ENCODE peak calls at places on chromosomes 2 and 18, in six cellular contexts. R is RWPE1; C is MCF 10A; B is thoracic aorta; X is CD8-positive, alpha-beta T cell; Q is BJ. N is an unnamed sample.

GRCh38 chr2:3279236-3279960 is 98.2 kb downstream of the EIPR1 start:
- DNase-seq in R (no peak), C (no peak), B (no peak), X (no peak), Q (no peak), N (no peak)

GRCh38 chr2:205024822-205025518 is 479.7 kb downstream of the PARD3B start:
- DNase-seq in R (peak), C (peak), B (peak), X (no peak), Q (peak), N (peak)

GRCh38 chr2:101773137-101773536 is 75.6 kb downstream of the MAP4K4 start:
- DNase-seq in R (no peak), C (no peak), B (no peak), X (no peak), Q (no peak), N (no peak)

GRCh38 chr2:98730053-98730850 is 680 bp downstream of the MGAT4A start:
- DNase-seq in R (no peak), C (peak), B (no peak), X (peak), Q (no peak), N (no peak)

GRCh38 chr2:178345951-178346350 is 105.0 kb downstream of the PRKRA start:
- DNase-seq in R (no peak), C (no peak), B (no peak), X (no peak), Q (no peak), N (no peak)

GRCh38 chr18:37484893-37485834 is 80.4 kb downstream of the CELF4 start:
- DNase-seq in R (no peak), C (no peak), B (no peak), X (no peak), Q (no peak), N (no peak)

GRCh38 chr18:1104265-1104792 is 199.7 kb downstream of the ADCYAP1 start:
- DNase-seq in R (peak), C (peak), B (no peak), X (no peak), Q (no peak), N (peak)

GRCh38 chr2:217060516-217060915 is 200.7 kb upstream of the TNP1 start:
- DNase-seq in R (no peak), C (no peak), B (no peak), X (no peak), Q (no peak), N (no peak)

GRCh38 chr2:70966681-70967080 is 11.7 kb upstream of the ANKRD53 start:
- DNase-seq in R (no peak), C (no peak), B (no peak), X (no peak), Q (no peak), N (no peak)

GRCh38 chr2:216066255-216066654 is 15.4 kb downstream of the PECR start:
- DNase-seq in R (no peak), C (no peak), B (no peak), X (no peak), Q (no peak), N (no peak)

GRCh38 chr2:240899468-240899865 is 3.5 kb upstream of the MAB21L4 start:
- DNase-seq in R (no peak), C (no peak), B (no peak), X (no peak), Q (no peak), N (no peak)

GRCh38 chr2:237874585-237875161 is 15.2 kb downstream of the RAMP1 start:
- DNase-seq in R (peak), C (peak), B (no peak), X (no peak), Q (peak), N (no peak)

GRCh38 chr2:187655001-187655400 is 100.8 kb upstream of the TFPI start:
- DNase-seq in R (no peak), C (no peak), B (no peak), X (no peak), Q (no peak), N (no peak)

GRCh38 chr2:187656123-187656522 is 101.9 kb upstream of the TFPI start:
- DNase-seq in R (no peak), C (no peak), B (no peak), X (no peak), Q (no peak), N (no peak)

GRCh38 chr2:187654535-187654934 is 100.3 kb upstream of the TFPI start:
- DNase-seq in R (no peak), C (peak), B (no peak), X (no peak), Q (no peak), N (no peak)

DNA sequence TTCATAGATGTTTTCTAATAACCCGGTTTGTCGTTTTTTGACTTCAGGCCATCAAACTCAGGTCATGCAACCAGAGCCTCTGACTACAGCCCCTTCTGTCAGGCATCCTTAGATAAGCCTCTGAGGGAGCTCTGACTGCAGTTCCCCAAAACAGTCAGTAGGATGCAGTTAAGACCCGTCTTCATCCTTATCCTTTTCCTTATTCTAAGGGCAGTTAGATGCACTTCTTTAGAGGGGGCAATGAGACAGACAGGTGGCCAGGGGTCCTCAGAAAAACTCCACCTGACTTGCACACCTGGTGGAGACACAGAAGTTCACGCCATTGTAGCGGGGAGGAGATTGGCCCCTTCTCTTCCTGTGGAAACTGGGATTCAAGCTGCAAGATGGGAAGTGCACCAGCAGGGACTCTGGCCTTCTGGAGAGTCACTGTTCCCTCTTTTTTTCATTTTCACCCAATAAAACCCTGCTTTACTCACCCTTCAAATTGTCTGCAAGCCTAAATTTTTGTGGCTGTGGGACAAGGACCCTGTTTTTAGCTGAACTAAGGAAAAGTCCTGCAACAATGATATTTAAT is 104.8 kb upstream of the TFPI start:
- DNase-seq in R (peak), C (peak), B (no peak), X (no peak), Q (no peak), N (no peak)
- TF ChIP-seq CTCF in R (no peak), C (no peak), B (no peak), X (no peak), Q (peak), N (peak)

DNA sequence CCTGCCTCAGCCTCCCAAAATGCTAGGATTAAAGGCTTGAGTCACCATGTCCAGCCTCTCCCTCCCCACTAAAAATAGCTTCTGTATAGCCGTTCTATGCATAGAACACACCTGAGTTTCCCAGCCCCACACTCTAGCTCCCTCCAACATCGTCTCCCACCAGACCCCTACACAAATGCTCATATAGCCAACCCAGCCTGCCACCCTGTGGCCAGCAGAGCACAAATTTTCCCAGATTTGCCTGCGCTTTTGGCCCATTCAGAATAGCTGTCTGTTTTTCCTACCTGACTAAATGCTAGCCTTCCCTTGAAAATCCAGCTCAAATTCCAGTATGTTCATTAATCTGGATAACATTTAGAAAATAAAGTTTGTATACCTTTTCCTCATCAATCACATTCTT is 22.8 kb downstream of the TRABD2A start:
- DNase-seq in R (no peak), C (no peak), B (no peak), X (no peak), Q (no peak), N (no peak)
- TF ChIP-seq CTCF in R (no peak), C (no peak), B (no peak), X (peak), Q (peak), N (peak)

GRCh38 chr2:16526193-16526592 is 139.4 kb downstream of the CYRIA start:
- DNase-seq in R (no peak), C (no peak), B (no peak), X (no peak), Q (no peak), N (no peak)

GRCh38 chr2:16522031-16522818 is 143.4 kb downstream of the CYRIA start:
- DNase-seq in R (no peak), C (no peak), B (no peak), X (no peak), Q (no peak), N (no peak)

DNA sequence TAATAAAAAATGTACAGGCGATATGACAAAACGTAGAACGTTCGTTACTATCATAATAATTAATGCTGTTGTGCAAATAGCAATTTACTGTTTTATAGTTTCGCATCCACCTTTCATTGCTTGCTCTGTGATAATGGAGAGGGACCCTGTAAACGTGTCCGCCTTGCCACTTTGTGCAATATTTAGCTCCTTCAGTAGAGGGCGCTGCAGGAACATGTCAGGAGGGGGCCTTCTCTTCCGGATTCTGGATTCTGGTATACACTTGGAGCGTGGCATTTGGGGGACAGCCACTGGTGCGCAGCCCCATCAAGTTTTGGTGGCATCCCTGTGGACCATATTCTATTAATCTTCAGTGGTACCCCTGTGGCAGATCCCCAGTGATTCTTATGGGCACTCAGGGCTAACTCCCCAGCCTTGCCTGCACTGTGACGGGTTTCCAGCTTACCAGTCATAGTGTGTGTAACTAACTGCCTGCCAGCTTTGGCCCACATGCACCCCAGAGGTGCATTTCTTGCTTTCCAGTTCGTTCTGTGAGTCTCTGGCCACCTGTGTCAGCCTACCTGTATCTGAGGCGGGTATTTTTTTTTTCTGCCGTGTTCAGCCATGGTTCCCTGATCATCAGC is 140.3 kb downstream of the CYRIA start:
- DNase-seq in R (peak), C (peak), B (no peak), X (no peak), Q (no peak), N (no peak)
- TF ChIP-seq CTCF in R (no peak), C (peak), B (no peak), X (no peak), Q (no peak), N (no peak)

DNA sequence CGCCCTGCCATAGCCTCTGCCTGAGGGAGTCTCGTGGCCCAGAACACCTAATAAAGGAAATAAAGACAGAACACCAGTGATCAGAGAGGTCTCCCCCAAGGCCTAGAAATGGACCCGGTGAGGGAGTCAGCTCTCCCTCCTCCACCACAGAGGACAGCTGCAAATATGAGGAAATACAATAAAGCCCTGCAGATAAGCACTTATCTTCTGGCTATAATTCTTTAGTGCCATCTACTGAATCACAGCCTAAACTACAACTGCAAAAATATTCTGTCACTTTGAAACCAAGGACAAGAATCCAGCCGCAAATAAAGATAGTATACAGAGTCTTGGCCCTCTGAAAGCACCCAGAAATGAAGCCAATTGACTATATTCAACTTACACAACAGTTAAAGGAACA is 42.4 kb upstream of the TACR1 start:
- DNase-seq in R (peak), C (peak), B (no peak), X (no peak), Q (no peak), N (no peak)
- TF ChIP-seq CTCF in R (peak), C (no peak), B (no peak), X (no peak), Q (peak), N (peak)

GRCh38 chr18:56743115-56743514 is 92.0 kb downstream of the WDR7 start:
- DNase-seq in R (no peak), C (no peak), B (no peak), X (no peak), Q (no peak), N (no peak)

GRCh38 chr18:56747032-56747658 is 96.0 kb downstream of the WDR7 start:
- DNase-seq in R (no peak), C (no peak), B (no peak), X (no peak), Q (no peak), N (no peak)

GRCh38 chr18:56747857-56748256 is 96.7 kb downstream of the WDR7 start:
- DNase-seq in R (no peak), C (no peak), B (no peak), X (no peak), Q (no peak), N (no peak)

GRCh38 chr18:56748698-56749268 is 97.6 kb downstream of the WDR7 start:
- DNase-seq in R (peak), C (peak), B (no peak), X (no peak), Q (peak), N (peak)
- TF ChIP-seq CTCF in R (peak), C (peak), B (peak), X (peak), Q (peak), N (peak)

GRCh38 chr18:79378416-79379250 is 17.1 kb upstream of the NFATC1 start:
- DNase-seq in R (peak), C (peak), B (no peak), X (peak), Q (no peak), N (no peak)
- TF ChIP-seq CTCF in R (peak), C (peak), B (peak), X (peak), Q (peak), N (peak)

GRCh38 chr2:172478353-172478752 is 51.0 kb downstream of the ITGA6 start:
- DNase-seq in R (no peak), C (no peak), B (no peak), X (no peak), Q (no peak), N (no peak)

GRCh38 chr2:172484706-172485105 is 57.3 kb downstream of the ITGA6 start:
- DNase-seq in R (no peak), C (no peak), B (no peak), X (no peak), Q (no peak), N (no peak)

GRCh38 chr2:172484253-172484652 is 56.9 kb downstream of the ITGA6 start:
- DNase-seq in R (no peak), C (no peak), B (no peak), X (no peak), Q (no peak), N (no peak)

GRCh38 chr2:172480301-172481218 is 53.2 kb downstream of the ITGA6 start:
- DNase-seq in R (no peak), C (peak), B (no peak), X (no peak), Q (no peak), N (no peak)

GRCh38 chr2:172481507-172482262 is 54.3 kb downstream of the ITGA6 start:
- DNase-seq in R (no peak), C (no peak), B (no peak), X (no peak), Q (no peak), N (no peak)
- TF ChIP-seq CTCF in R (no peak), C (no peak), B (no peak), X (no peak), Q (peak), N (no peak)

GRCh38 chr2:199024224-199024623 is 433.5 kb downstream of the SATB2 start:
- DNase-seq in R (no peak), C (no peak), B (no peak), X (no peak), Q (no peak), N (no peak)

GRCh38 chr2:199025146-199025545 is 432.6 kb downstream of the SATB2 start:
- DNase-seq in R (no peak), C (no peak), B (no peak), X (no peak), Q (no peak), N (no peak)

GRCh38 chr2:199018826-199019225 is 438.9 kb downstream of the SATB2 start:
- DNase-seq in R (no peak), C (no peak), B (no peak), X (no peak), Q (peak), N (peak)

GRCh38 chr2:199015072-199015471 is 442.7 kb downstream of the SATB2 start:
- DNase-seq in R (no peak), C (no peak), B (no peak), X (no peak), Q (no peak), N (no peak)

DNA sequence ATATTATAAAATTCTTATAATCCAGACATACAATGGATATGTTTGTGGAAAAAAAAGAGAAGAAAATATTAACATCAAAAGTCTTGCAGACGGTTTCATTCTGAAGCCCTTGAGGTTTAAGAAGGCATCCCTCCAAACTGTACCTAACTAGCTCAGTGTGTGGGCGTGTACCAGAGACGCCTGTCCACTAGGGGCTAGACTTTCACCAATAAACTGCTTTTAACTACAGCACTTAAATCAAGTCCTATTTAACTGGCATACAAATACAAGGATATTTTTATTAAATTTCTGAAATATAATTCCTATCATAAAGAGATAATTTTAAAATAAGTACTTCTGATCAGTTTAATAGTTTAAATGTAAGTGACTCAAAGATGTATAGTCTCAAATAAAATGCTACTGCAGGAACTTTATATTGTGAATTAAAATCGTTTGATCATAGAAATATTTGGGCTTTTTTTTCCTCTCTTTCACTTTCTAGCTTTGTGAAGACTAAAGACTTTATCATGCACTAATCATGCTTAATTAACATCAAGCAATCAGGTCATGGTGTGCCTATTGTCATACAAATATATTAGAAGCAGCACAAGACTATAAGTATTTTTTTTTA is 437.7 kb downstream of the SATB2 start:
- DNase-seq in R (peak), C (peak), B (no peak), X (no peak), Q (peak), N (peak)
- TF ChIP-seq CTCF in R (peak), C (peak), B (no peak), X (no peak), Q (peak), N (peak)

GRCh38 chr18:28176674-28176932 is 327 bp downstream of the CDH2 start:
- DNase-seq in R (no peak), C (no peak), B (no peak), X (no peak), Q (no peak), N (no peak)

GRCh38 chr18:28178720-28179119 is 1.8 kb upstream of the CDH2 start:
- DNase-seq in R (no peak), C (peak), B (no peak), X (no peak), Q (no peak), N (no peak)

GRCh38 chr18:28176933-28177827 is at the start of gene CDH2:
- DNase-seq in R (peak), C (peak), B (no peak), X (no peak), Q (no peak), N (peak)

GRCh38 chr18:28175930-28176673 is 828 bp downstream of the CDH2 start:
- DNase-seq in R (no peak), C (peak), B (no peak), X (no peak), Q (no peak), N (no peak)

DNA sequence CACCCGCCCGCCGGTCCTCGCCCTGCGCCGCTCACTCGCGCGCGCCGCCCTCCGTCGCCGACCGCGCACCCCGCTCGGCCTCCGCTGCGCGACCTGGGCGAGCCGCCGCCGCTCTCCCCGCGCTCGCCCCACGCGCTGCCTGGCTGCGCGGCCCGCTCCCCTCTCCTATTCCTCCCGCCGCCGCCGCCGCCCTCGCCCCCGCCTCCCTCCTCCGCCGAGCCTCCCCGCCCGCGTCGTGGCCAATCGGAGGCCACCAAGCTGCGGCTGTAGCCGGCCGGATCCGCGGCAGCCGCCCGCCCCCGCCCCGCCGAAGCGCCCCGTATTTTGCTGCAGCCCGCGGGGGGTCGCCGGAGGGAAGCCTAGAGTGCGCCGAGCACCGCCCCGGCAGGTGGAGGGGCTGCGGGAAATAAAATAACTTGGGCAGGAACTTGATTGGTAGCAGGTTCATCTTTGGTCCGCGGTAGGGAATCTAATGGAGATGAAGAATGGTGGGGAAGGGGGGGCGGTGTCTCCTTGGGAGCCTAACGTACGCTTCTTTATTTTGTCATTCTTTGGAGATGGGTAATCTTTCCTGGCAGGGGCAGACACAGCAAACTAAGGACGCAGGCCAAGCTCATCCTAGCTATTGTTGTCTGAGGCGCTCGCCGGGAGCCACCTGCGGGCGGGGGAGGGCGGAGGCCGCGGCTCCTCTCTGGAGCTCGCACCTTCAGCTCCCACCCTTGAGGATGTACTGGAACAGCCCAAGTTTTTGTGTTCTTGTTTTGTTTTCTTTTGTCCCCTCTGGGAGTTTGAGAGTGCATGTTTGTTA is 1.1 kb upstream of the CDH2 start:
- DNase-seq in R (peak), C (peak), B (no peak), X (no peak), Q (no peak), N (no peak)
- TF ChIP-seq CTCF in R (no peak), C (no peak), B (no peak), X (no peak), Q (peak), N (no peak)

GRCh38 chr2:185127412-185127811 is 529.1 kb downstream of the ZNF804A start:
- DNase-seq in R (peak), C (peak), B (no peak), X (no peak), Q (no peak), N (no peak)
- TF ChIP-seq CTCF in R (no peak), C (no peak), B (no peak), X (no peak), Q (no peak), N (no peak)